ENCODE peak calls at places on chromosome 9, in nine cellular contexts. N, K, C, L, D, H, I, R and T are unnamed samples.

GRCh38 chr9:35517136-35517535 is 27.2 kb downstream of the RUSC2 start:
- DNase-seq in N (no peak), K (no peak), C (no peak), L (no peak), D (no peak), H (no peak), I (no peak), R (no peak), T (no peak)

GRCh38 chr9:110208031-110208430 is at the start of gene C9orf152:
- DNase-seq in N (no peak), K (no peak), C (peak), L (no peak), D (no peak), H (no peak), I (no peak), R (no peak), T (peak)

GRCh38 chr9:91427873-91428272 is 4.2 kb upstream of the NFIL3 start:
- DNase-seq in N (no peak), K (no peak), C (no peak), L (no peak), D (no peak), H (no peak), I (no peak), R (no peak), T (no peak)

GRCh38 chr9:96423322-96423984 is 5.3 kb upstream of the ZNF367 start:
- DNase-seq in N (no peak), K (no peak), C (peak), L (no peak), D (no peak), H (no peak), I (no peak), R (no peak), T (no peak)

GRCh38 chr9:109880276-109881169 is 100.5 kb downstream of the PALM2AKAP2 start:
- DNase-seq in N (no peak), K (no peak), C (no peak), L (no peak), D (no peak), H (no peak), I (no peak), R (no peak), T (no peak)

GRCh38 chr9:130946778-130947617 is 8.0 kb upstream of the FIBCD1 start:
- DNase-seq in N (no peak), K (no peak), C (no peak), L (no peak), D (no peak), H (no peak), I (no peak), R (peak), T (no peak)

GRCh38 chr9:91275641-91276040 is 86.1 kb downstream of the AUH start:
- DNase-seq in N (no peak), K (no peak), C (no peak), L (no peak), D (no peak), H (no peak), I (no peak), R (no peak), T (no peak)

GRCh38 chr9:135087899-135088347 is 455 bp downstream of the OLFM1 start:
- DNase-seq in N (no peak), K (no peak), C (no peak), L (no peak), D (no peak), H (no peak), I (no peak), R (no peak), T (no peak)

GRCh38 chr9:105333076-105333475 is 88.6 kb downstream of the SLC44A1 start:
- DNase-seq in N (no peak), K (no peak), C (no peak), L (no peak), D (no peak), H (no peak), I (no peak), R (no peak), T (no peak)

GRCh38 chr9:107750741-107751521 is 261.4 kb upstream of the KLF4 start:
- DNase-seq in N (no peak), K (no peak), C (peak), L (peak), D (no peak), H (no peak), I (peak), R (no peak), T (peak)

GRCh38 chr9:116087751-116088194 is 65.8 kb upstream of the PAPPA start:
- DNase-seq in N (no peak), K (no peak), C (no peak), L (no peak), D (no peak), H (no peak), I (no peak), R (no peak), T (no peak)

GRCh38 chr9:95003694-95004451 is 277.4 kb downstream of the AOPEP start:
- DNase-seq in N (no peak), K (no peak), C (peak), L (no peak), D (peak), H (no peak), I (peak), R (peak), T (no peak)

GRCh38 chr9:125650271-125650737 is 56.7 kb downstream of the MAPKAP1 start:
- DNase-seq in N (no peak), K (no peak), C (no peak), L (no peak), D (no peak), H (no peak), I (no peak), R (no peak), T (no peak)

GRCh38 chr9:128390813-128391711 is 19.9 kb downstream of the URM1 start:
- DNase-seq in N (no peak), K (no peak), C (no peak), L (no peak), D (no peak), H (no peak), I (no peak), R (no peak), T (no peak)

GRCh38 chr9:1743121-1743710 is 271.9 kb upstream of the SMARCA2 start:
- DNase-seq in N (no peak), K (no peak), C (no peak), L (no peak), D (no peak), H (no peak), I (no peak), R (no peak), T (no peak)

GRCh38 chr9:130872912-130873503 is 23.6 kb downstream of the QRFP start:
- DNase-seq in N (no peak), K (no peak), C (no peak), L (no peak), D (no peak), H (no peak), I (no peak), R (no peak), T (no peak)

GRCh38 chr9:32627394-32627954 is 8.0 kb downstream of the TAF1L start:
- DNase-seq in N (no peak), K (no peak), C (no peak), L (no peak), D (no peak), H (no peak), I (no peak), R (no peak), T (no peak)

GRCh38 chr9:95053611-95054440 is 263.7 kb downstream of the FANCC start:
- DNase-seq in N (no peak), K (no peak), C (no peak), L (no peak), D (no peak), H (no peak), I (no peak), R (no peak), T (peak)

GRCh38 chr9:3480353-3480655 is 45.5 kb downstream of the RFX3 start:
- DNase-seq in N (no peak), K (no peak), C (no peak), L (no peak), D (no peak), H (no peak), I (no peak), R (no peak), T (no peak)

GRCh38 chr9:27168951-27169350 is 59.9 kb downstream of the TEK start:
- DNase-seq in N (no peak), K (no peak), C (no peak), L (no peak), D (no peak), H (no peak), I (no peak), R (no peak), T (no peak)

GRCh38 chr9:94017939-94018531 is 62.9 kb upstream of the BARX1 start:
- DNase-seq in N (no peak), K (no peak), C (no peak), L (no peak), D (no peak), H (no peak), I (no peak), R (no peak), T (no peak)

GRCh38 chr9:119177141-119177540 is 192.1 kb downstream of the BRINP1 start:
- DNase-seq in N (no peak), K (no peak), C (no peak), L (no peak), D (no peak), H (no peak), I (no peak), R (no peak), T (no peak)

GRCh38 chr9:74322661-74323314 is 174.3 kb upstream of the RORB start:
- DNase-seq in N (no peak), K (no peak), C (no peak), L (no peak), D (no peak), H (no peak), I (peak), R (no peak), T (no peak)

GRCh38 chr9:127525426-127526188 is 74.3 kb downstream of the LRSAM1 start:
- DNase-seq in N (no peak), K (no peak), C (no peak), L (no peak), D (no peak), H (no peak), I (no peak), R (no peak), T (no peak)

GRCh38 chr9:133710661-133711427 is 27.3 kb downstream of the SARDH start:
- DNase-seq in N (no peak), K (no peak), C (no peak), L (no peak), D (no peak), H (no peak), I (no peak), R (no peak), T (no peak)

GRCh38 chr9:115548826-115549225 is 430.9 kb upstream of the TNC start:
- DNase-seq in N (no peak), K (no peak), C (no peak), L (no peak), D (no peak), H (no peak), I (no peak), R (no peak), T (no peak)

GRCh38 chr9:84839538-84839937 is 170.0 kb downstream of the NTRK2 start:
- DNase-seq in N (no peak), K (no peak), C (no peak), L (no peak), D (no peak), H (no peak), I (no peak), R (no peak), T (no peak)

GRCh38 chr9:126508171-126508591 is 105.5 kb upstream of the LMX1B start:
- DNase-seq in N (no peak), K (no peak), C (no peak), L (no peak), D (no peak), H (no peak), I (no peak), R (no peak), T (no peak)

GRCh38 chr9:135084881-135085760 is 2.3 kb upstream of the OLFM1 start:
- DNase-seq in N (no peak), K (no peak), C (no peak), L (no peak), D (no peak), H (no peak), I (no peak), R (no peak), T (no peak)

GRCh38 chr9:16371306-16371705 is 499.2 kb downstream of the BNC2 start:
- DNase-seq in N (no peak), K (no peak), C (no peak), L (no peak), D (no peak), H (no peak), I (no peak), R (no peak), T (no peak)

GRCh38 chr9:6055213-6055612 is 39.8 kb upstream of the RANBP6 start:
- DNase-seq in N (no peak), K (no peak), C (no peak), L (peak), D (no peak), H (no peak), I (peak), R (peak), T (no peak)

GRCh38 chr9:8764041-8764440 is 964.5 kb upstream of the DMAC1 start:
- DNase-seq in N (no peak), K (no peak), C (no peak), L (no peak), D (no peak), H (no peak), I (no peak), R (no peak), T (no peak)

GRCh38 chr9:111913159-111913558 is 16.5 kb downstream of the UGCG start:
- DNase-seq in N (no peak), K (no peak), C (no peak), L (no peak), D (no peak), H (no peak), I (no peak), R (peak), T (no peak)

GRCh38 chr9:136410500-136411287 is at the start of the genes ENTR1 and PMPCA:
- DNase-seq in N (peak), K (peak), C (peak), L (peak), D (peak), H (peak), I (peak), R (peak), T (peak)

GRCh38 chr9:99057665-99058625 is 47.0 kb upstream of the TGFBR1 start:
- DNase-seq in N (peak), K (peak), C (no peak), L (no peak), D (no peak), H (peak), I (no peak), R (no peak), T (no peak)

GRCh38 chr9:93667627-93668026 is 91.2 kb downstream of the PHF2 start:
- DNase-seq in N (no peak), K (no peak), C (no peak), L (no peak), D (no peak), H (no peak), I (no peak), R (no peak), T (no peak)

GRCh38 chr9:12155731-12156130 is 537.5 kb upstream of the TYRP1 start:
- DNase-seq in N (no peak), K (no peak), C (no peak), L (no peak), D (no peak), H (no peak), I (no peak), R (no peak), T (no peak)

GRCh38 chr9:83281306-83282255 is 218.6 kb upstream of the RASEF start:
- DNase-seq in N (no peak), K (no peak), C (no peak), L (no peak), D (no peak), H (no peak), I (peak), R (no peak), T (peak)

GRCh38 chr9:136090768-136091581 is 4.1 kb downstream of the NACC2 start:
- DNase-seq in N (no peak), K (no peak), C (no peak), L (no peak), D (no peak), H (no peak), I (no peak), R (no peak), T (no peak)